ENCODE peak calls at places on chromosomes 11 and 22, in five cellular contexts. One of them, this sample, is unnamed. For H3K4me1, H3K36me3 and H3K27me3, the result is how much of the 10 kb centered on the place peaks cover.

GRCh38 chr22:23557036-23557435 is 23.1 kb downstream of the IGLL1 start:
- DNase-seq in lung: no peak
- DNase-seq in tibial artery: no peak
- DNase-seq in iPS DF 6.9: no peak
- DNase-seq in thoracic aorta: no peak
- DNase-seq in this sample: no peak

GRCh38 chr22:30279389-30279788 is 9.9 kb downstream of the CASTOR1 start:
- DNase-seq in lung: no peak
- DNase-seq in tibial artery: peak
- DNase-seq in iPS DF 6.9: no peak
- DNase-seq in thoracic aorta: no peak
- DNase-seq in this sample: no peak

GRCh38 chr22:48378673-48379072 is 1449.0 kb downstream of the BRD1 start:
- DNase-seq in lung: no peak
- DNase-seq in tibial artery: no peak
- DNase-seq in iPS DF 6.9: no peak
- DNase-seq in thoracic aorta: no peak
- DNase-seq in this sample: no peak

GRCh38 chr11:27213232-27213660 is 149.8 kb downstream of the CCDC34 start:
- DNase-seq in lung: no peak
- DNase-seq in tibial artery: no peak
- DNase-seq in iPS DF 6.9: no peak
- DNase-seq in thoracic aorta: no peak
- DNase-seq in this sample: no peak

GRCh38 chr22:29892315-29892714 is 9.3 kb downstream of the MTMR3 start:
- DNase-seq in lung: no peak
- DNase-seq in tibial artery: no peak
- DNase-seq in iPS DF 6.9: no peak
- DNase-seq in thoracic aorta: no peak
- DNase-seq in this sample: no peak

GRCh38 chr22:28674121-28674563 is 5.5 kb downstream of the TTC28 start:
- DNase-seq in lung: no peak
- DNase-seq in tibial artery: no peak
- DNase-seq in iPS DF 6.9: no peak
- DNase-seq in thoracic aorta: no peak
- DNase-seq in this sample: peak

GRCh38 chr22:47290706-47291430 is 528.4 kb downstream of the TBC1D22A start:
- DNase-seq in lung: no peak
- DNase-seq in tibial artery: peak
- DNase-seq in iPS DF 6.9: no peak
- DNase-seq in thoracic aorta: no peak
- DNase-seq in this sample: no peak

GRCh38 chr22:27715078-27715477 is 86.5 kb downstream of the MN1 start:
- DNase-seq in lung: no peak
- DNase-seq in tibial artery: no peak
- DNase-seq in iPS DF 6.9: no peak
- DNase-seq in thoracic aorta: no peak
- DNase-seq in this sample: no peak

GRCh38 chr11:70581991-70582885 is 183.9 kb downstream of the CTTN start:
- DNase-seq in lung: no peak
- DNase-seq in tibial artery: no peak
- DNase-seq in iPS DF 6.9: no peak
- DNase-seq in thoracic aorta: no peak
- DNase-seq in this sample: no peak

GRCh38 chr22:27771637-27772369 is 29.8 kb downstream of the MN1 start:
- DNase-seq in lung: no peak
- DNase-seq in tibial artery: no peak
- DNase-seq in iPS DF 6.9: no peak
- DNase-seq in thoracic aorta: no peak
- DNase-seq in this sample: no peak

GRCh38 chr11:116224154-116224888 is 548.5 kb downstream of the BUD13 start:
- DNase-seq in lung: peak
- DNase-seq in tibial artery: peak
- DNase-seq in iPS DF 6.9: peak
- DNase-seq in thoracic aorta: no peak
- DNase-seq in this sample: no peak

GRCh38 chr22:27416553-27417427 is 384.8 kb downstream of the MN1 start:
- DNase-seq in lung: no peak
- DNase-seq in tibial artery: peak
- DNase-seq in iPS DF 6.9: peak
- DNase-seq in thoracic aorta: no peak
- DNase-seq in this sample: no peak

GRCh38 chr22:42842658-42843370 is 14.3 kb downstream of the ARFGAP3 start:
- DNase-seq in lung: no peak
- DNase-seq in tibial artery: no peak
- DNase-seq in iPS DF 6.9: no peak
- DNase-seq in thoracic aorta: no peak
- DNase-seq in this sample: no peak

GRCh38 chr22:26526165-26526564 is 13.9 kb upstream of the TFIP11 start:
- DNase-seq in lung: no peak
- DNase-seq in tibial artery: no peak
- DNase-seq in iPS DF 6.9: no peak
- DNase-seq in thoracic aorta: no peak
- DNase-seq in this sample: no peak

DNA sequence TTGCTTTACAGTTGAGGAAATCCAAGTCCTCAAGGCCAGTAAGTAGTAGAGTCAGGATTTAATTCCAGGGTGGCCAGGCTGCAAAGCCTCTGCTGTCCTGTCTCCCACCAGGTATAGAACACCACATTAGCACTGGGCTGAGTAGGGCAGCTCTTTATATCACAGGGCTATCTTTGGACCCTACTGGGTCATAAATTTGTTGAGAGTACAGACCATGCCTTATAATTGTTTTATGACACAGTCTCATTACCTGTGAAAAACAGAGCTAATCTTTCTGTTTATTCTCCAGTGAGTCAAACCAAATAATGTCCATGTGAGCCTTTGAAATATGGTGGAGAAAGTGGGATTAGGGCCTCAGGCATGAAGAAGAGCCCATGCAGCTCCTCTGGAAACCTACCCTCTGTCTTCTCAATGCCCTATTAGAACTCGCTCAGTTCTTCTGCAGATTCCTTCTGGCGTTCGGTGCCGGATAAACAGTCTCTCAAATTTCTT is 49.6 kb upstream of the KIRREL3 start:
- DNase-seq in lung: no peak
- DNase-seq in tibial artery: no peak
- DNase-seq in iPS DF 6.9: no peak
- DNase-seq in thoracic aorta: no peak
- DNase-seq in this sample: no peak
- H3K4me1 ChIP-seq in lung: under half
- H3K4me1 ChIP-seq in tibial artery: under half
- H3K4me1 ChIP-seq in iPS DF 6.9: under half
- H3K4me1 ChIP-seq in thoracic aorta: under half
- H3K4me1 ChIP-seq in this sample: under half

GRCh38 chr11:17286332-17286731 is 9.8 kb downstream of the NUCB2 start:
- DNase-seq in lung: no peak
- DNase-seq in tibial artery: no peak
- DNase-seq in iPS DF 6.9: no peak
- DNase-seq in thoracic aorta: no peak
- DNase-seq in this sample: no peak
- H3K36me3 ChIP-seq in lung: under half
- H3K36me3 ChIP-seq in tibial artery: under half
- H3K36me3 ChIP-seq in iPS DF 6.9: under half
- H3K36me3 ChIP-seq in thoracic aorta: under half
- H3K36me3 ChIP-seq in this sample: under half

GRCh38 chr11:12695221-12695794 is 21.1 kb downstream of the TEAD1 start:
- DNase-seq in lung: no peak
- DNase-seq in tibial artery: no peak
- DNase-seq in iPS DF 6.9: no peak
- DNase-seq in thoracic aorta: no peak
- DNase-seq in this sample: no peak

GRCh38 chr11:12692238-12693074 is 18.2 kb downstream of the TEAD1 start:
- DNase-seq in lung: peak
- DNase-seq in tibial artery: peak
- DNase-seq in iPS DF 6.9: no peak
- DNase-seq in thoracic aorta: peak
- DNase-seq in this sample: no peak

GRCh38 chr11:12693075-12693473 is 18.9 kb downstream of the TEAD1 start:
- DNase-seq in lung: no peak
- DNase-seq in tibial artery: no peak
- DNase-seq in iPS DF 6.9: no peak
- DNase-seq in thoracic aorta: no peak
- DNase-seq in this sample: no peak

GRCh38 chr11:12693485-12694181 is 19.4 kb downstream of the TEAD1 start:
- DNase-seq in lung: no peak
- DNase-seq in tibial artery: peak
- DNase-seq in iPS DF 6.9: no peak
- DNase-seq in thoracic aorta: peak
- DNase-seq in this sample: no peak

GRCh38 chr11:12694182-12694531 is 19.9 kb downstream of the TEAD1 start:
- DNase-seq in lung: no peak
- DNase-seq in tibial artery: peak
- DNase-seq in iPS DF 6.9: no peak
- DNase-seq in thoracic aorta: no peak
- DNase-seq in this sample: no peak
- H3K27me3 ChIP-seq in lung: under half
- H3K27me3 ChIP-seq in tibial artery: under half
- H3K27me3 ChIP-seq in iPS DF 6.9: under half
- H3K27me3 ChIP-seq in thoracic aorta: under half
- H3K27me3 ChIP-seq in this sample: under half

DNA sequence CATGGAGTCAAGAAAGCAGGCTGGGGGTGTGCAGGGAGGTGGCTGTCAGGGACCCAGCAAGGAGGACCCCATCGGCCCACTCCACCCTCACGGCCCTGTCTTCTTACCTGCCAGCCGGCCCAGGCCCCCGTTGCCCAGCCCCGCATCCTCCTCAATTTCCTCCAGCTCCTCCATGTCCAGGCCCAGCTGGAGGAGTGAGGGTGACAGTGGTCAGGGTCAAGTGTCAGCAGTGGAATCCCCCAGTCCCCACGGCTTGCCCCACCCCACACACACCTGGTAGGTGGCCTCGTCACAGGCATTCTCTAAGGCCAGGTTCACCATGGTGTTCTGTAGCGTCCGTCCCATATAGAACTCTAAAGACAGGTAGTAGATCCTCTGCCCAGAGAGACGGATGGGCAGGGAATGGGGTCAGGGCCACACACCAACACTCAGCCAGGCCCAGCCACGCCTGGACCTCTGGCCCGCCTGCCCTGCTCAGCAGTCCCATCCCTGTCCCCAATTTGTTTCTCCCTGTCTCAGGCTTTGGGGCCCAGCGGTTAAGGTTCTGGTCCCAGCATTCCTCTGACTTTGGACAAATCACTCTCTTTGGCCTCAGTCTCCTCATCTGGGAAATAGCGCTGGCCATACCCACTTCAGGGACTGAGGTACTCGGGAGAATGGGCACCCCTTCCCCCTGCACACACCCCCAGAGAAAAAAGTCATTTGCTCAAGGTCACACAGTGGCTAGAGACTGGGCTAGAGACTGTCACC is 1.3 kb downstream of the PYGM start:
- DNase-seq in lung: no peak
- DNase-seq in tibial artery: peak
- DNase-seq in iPS DF 6.9: no peak
- DNase-seq in thoracic aorta: no peak
- DNase-seq in this sample: no peak
- H3K4me1 ChIP-seq in lung: under half
- H3K4me1 ChIP-seq in tibial artery: half or more
- H3K4me1 ChIP-seq in iPS DF 6.9: under half
- H3K4me1 ChIP-seq in thoracic aorta: half or more
- H3K4me1 ChIP-seq in this sample: under half

GRCh38 chr11:121300972-121301699 is 8.6 kb downstream of the SC5D start:
- DNase-seq in lung: no peak
- DNase-seq in tibial artery: no peak
- DNase-seq in iPS DF 6.9: no peak
- DNase-seq in thoracic aorta: no peak
- DNase-seq in this sample: no peak

GRCh38 chr11:121298770-121299169 is 6.2 kb downstream of the SC5D start:
- DNase-seq in lung: no peak
- DNase-seq in tibial artery: no peak
- DNase-seq in iPS DF 6.9: no peak
- DNase-seq in thoracic aorta: no peak
- DNase-seq in this sample: no peak

GRCh38 chr11:121299417-121299816 is 6.8 kb downstream of the SC5D start:
- DNase-seq in lung: no peak
- DNase-seq in tibial artery: no peak
- DNase-seq in iPS DF 6.9: no peak
- DNase-seq in thoracic aorta: no peak
- DNase-seq in this sample: no peak

GRCh38 chr11:121297872-121298271 is 5.3 kb downstream of the SC5D start:
- DNase-seq in lung: no peak
- DNase-seq in tibial artery: no peak
- DNase-seq in iPS DF 6.9: no peak
- DNase-seq in thoracic aorta: no peak
- DNase-seq in this sample: no peak

DNA sequence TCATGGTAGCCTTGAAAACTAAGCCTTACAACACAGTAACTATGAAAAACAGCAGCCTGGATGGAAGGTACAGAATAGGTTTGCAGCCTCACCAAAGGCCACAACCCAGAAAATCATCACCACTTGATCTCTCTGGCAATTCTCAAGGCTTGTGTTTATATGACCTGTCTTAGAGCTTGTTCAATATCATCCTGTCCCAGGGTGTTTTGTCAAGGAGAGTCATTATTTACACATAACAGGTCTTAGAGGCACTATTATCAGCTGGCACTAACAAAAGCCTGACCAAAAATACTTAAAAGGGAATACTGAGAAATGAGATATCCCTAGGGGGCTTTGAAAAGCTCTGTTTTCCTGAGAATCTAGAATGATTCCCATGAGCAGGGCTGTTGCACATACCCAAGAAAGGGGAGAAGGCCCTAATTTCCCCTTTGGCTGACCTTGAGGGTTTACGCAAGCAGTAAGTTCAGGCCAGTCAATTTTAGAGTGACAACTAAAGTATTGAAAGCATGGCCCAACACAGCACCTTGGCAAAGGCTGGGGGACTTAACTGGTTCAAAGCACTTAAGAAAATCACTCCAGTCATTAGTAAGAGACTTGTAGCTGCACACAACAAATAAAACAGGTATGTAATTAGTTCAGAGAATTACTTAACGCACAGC is 7.9 kb downstream of the SC5D start:
- DNase-seq in lung: peak
- DNase-seq in tibial artery: no peak
- DNase-seq in iPS DF 6.9: no peak
- DNase-seq in thoracic aorta: no peak
- DNase-seq in this sample: no peak
- H3K36me3 ChIP-seq in lung: under half
- H3K36me3 ChIP-seq in tibial artery: under half
- H3K36me3 ChIP-seq in iPS DF 6.9: under half
- H3K36me3 ChIP-seq in thoracic aorta: under half
- H3K36me3 ChIP-seq in this sample: under half

DNA sequence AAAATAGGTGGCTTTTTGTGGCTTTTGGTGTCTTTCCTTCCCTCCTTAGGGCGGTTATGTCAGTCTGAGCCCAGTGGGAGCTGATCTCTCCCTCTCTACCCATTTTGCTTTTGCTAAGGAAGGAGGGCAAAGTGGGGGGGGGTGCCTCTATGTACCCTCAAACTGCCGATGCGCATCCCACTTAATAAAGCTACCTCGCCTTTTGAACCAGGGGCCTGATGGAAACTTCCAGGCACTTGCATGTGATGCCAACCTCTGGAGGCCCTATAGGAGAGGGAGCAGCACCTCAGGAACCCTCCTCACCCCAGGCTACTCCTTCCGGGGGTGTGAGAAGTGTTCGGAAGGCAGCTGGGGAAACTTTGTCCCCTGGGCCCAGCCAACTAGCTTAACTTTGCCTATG is 97.0 kb upstream of the HSD17B12 start:
- DNase-seq in lung: no peak
- DNase-seq in tibial artery: no peak
- DNase-seq in iPS DF 6.9: no peak
- DNase-seq in thoracic aorta: no peak
- DNase-seq in this sample: no peak
- H3K27me3 ChIP-seq in lung: under half
- H3K27me3 ChIP-seq in tibial artery: under half
- H3K27me3 ChIP-seq in iPS DF 6.9: under half
- H3K27me3 ChIP-seq in thoracic aorta: under half
- H3K27me3 ChIP-seq in this sample: under half

This sample was measured in CD8-positive, alpha-beta memory T cell.